ENCODE peak calls at places on chromosomes 4 and X, in nine cellular contexts. H is MCF 10A, V is neural progenitor cell, Q is omental fat pad, S is choroid plexus epithelial cell, M is HFF-Myc, O is LNCaP clone FGC, U is heart right ventricle, N is NB4. G is an unnamed sample.

GRCh38 chrX:132750312-132751042 is 208.0 kb downstream of the HS6ST2 start:
- DNase-seq in V (no peak), U (no peak), S (no peak), M (no peak), H (no peak), Q (no peak), N (peak; percentile 23), O (no peak), G (no peak)

GRCh38 chr4:3413217-3413671 is 28.5 kb upstream of the HGFAC start:
- DNase-seq in N (no peak), V (no peak), S (no peak), H (no peak), U (no peak), M (no peak), O (no peak), Q (no peak), G (no peak)

GRCh38 chrX:24662344-24662743 is 15.2 kb upstream of the PCYT1B start:
- DNase-seq in H (no peak), U (no peak), O (no peak), Q (no peak), N (no peak), V (no peak), S (no peak), M (no peak), G (no peak)

GRCh38 chr4:39348371-39349265 is 17.5 kb downstream of the RFC1 start:
- DNase-seq in H (no peak), V (no peak), Q (no peak), M (no peak), U (no peak), N (no peak), S (peak; percentile 57), O (no peak), G (peak; percentile 41)

GRCh38 chr4:108540536-108540935 is 79.8 kb upstream of the RPL34 start:
- DNase-seq in U (no peak), N (no peak), Q (no peak), V (no peak), H (no peak), M (no peak), S (no peak), O (no peak), G (no peak)

GRCh38 chr4:85489273-85489672 is 14.3 kb downstream of the ARHGAP24 start:
- DNase-seq in V (peak; percentile 16), M (no peak), S (peak; percentile 48), O (no peak), H (peak; percentile 58), N (no peak), U (no peak), Q (no peak), G (peak; percentile 62)

GRCh38 chr4:17236686-17237085 is 275.2 kb downstream of the QDPR start:
- DNase-seq in H (peak; percentile 3), Q (no peak), M (no peak), N (no peak), U (no peak), S (peak; percentile 26), O (no peak), V (no peak), G (peak; percentile 81)

GRCh38 chrX:17078031-17078730 is 131.7 kb downstream of the REPS2 start:
- DNase-seq in U (no peak), O (peak; percentile 59), H (peak; percentile 9), N (no peak), V (no peak), M (peak; percentile 43), Q (no peak), S (peak; percentile 16), G (peak; percentile 55)

GRCh38 chrX:1686642-1687041 is 71.8 kb downstream of the ASMT start:
- DNase-seq in M (no peak), S (peak; percentile 27), Q (no peak), N (no peak), V (no peak), U (no peak), H (no peak), O (no peak), G (peak; percentile 25)

GRCh38 chr4:1402021-1402515 is 4.2 kb downstream of the NKX1-1 start:
- DNase-seq in U (no peak), H (no peak), Q (no peak), V (no peak), M (no peak), N (no peak), S (no peak), O (no peak), G (no peak)

GRCh38 chrX:1389993-1390285 is 2.0 kb downstream of the SLC25A6 start:
- DNase-seq in V (no peak), Q (no peak), O (no peak), U (no peak), N (no peak), M (no peak), S (no peak), H (no peak), G (no peak)

GRCh38 chr4:74624351-74625151 is 169.8 kb downstream of the BTC start:
- DNase-seq in H (peak; percentile 81), M (peak; percentile 91), N (peak; percentile 83), V (no peak), U (no peak), Q (no peak), S (peak; percentile 97), O (no peak), G (peak; percentile 90)

GRCh38 chrX:39477438-39478120 is 620.2 kb downstream of the BCOR start:
- DNase-seq in S (no peak), O (no peak), Q (no peak), V (peak; percentile 47), M (no peak), N (peak; percentile 64), H (no peak), U (peak; percentile 78), G (no peak)

GRCh38 chr4:175504316-175504715 is 307.7 kb downstream of the GPM6A start:
- DNase-seq in V (no peak), H (no peak), O (no peak), N (no peak), U (no peak), M (no peak), S (peak; percentile 80), Q (no peak), G (no peak)

GRCh38 chrX:265502-265901 is 15.7 kb upstream of the PLCXD1 start:
- DNase-seq in H (no peak), M (no peak), N (no peak), O (no peak), U (no peak), V (no peak), Q (no peak), S (no peak), G (no peak)

GRCh38 chr4:87423313-87424031 is 1.1 kb downstream of the NUDT9 start:
- DNase-seq in U (no peak), V (no peak), M (no peak), Q (no peak), O (no peak), S (no peak), H (peak; percentile 37), N (peak; percentile 30), G (no peak)
- TF ChIP-seq CTCF in U (peak; percentile 3), V (no peak), M (no peak), Q (no peak), O (no peak), S (no peak), H (no peak), N (no peak), G (no peak)

GRCh38 chrX:47798861-47799260 is 37.8 kb upstream of the ZNF81 start:
- DNase-seq in Q (no peak), H (no peak), O (no peak), M (no peak), U (no peak), V (no peak), S (no peak), N (no peak), G (no peak)
- TF ChIP-seq CTCF in Q (no peak), H (no peak), O (no peak), M (no peak), U (no peak), V (no peak), S (no peak), N (no peak), G (no peak)

DNA sequence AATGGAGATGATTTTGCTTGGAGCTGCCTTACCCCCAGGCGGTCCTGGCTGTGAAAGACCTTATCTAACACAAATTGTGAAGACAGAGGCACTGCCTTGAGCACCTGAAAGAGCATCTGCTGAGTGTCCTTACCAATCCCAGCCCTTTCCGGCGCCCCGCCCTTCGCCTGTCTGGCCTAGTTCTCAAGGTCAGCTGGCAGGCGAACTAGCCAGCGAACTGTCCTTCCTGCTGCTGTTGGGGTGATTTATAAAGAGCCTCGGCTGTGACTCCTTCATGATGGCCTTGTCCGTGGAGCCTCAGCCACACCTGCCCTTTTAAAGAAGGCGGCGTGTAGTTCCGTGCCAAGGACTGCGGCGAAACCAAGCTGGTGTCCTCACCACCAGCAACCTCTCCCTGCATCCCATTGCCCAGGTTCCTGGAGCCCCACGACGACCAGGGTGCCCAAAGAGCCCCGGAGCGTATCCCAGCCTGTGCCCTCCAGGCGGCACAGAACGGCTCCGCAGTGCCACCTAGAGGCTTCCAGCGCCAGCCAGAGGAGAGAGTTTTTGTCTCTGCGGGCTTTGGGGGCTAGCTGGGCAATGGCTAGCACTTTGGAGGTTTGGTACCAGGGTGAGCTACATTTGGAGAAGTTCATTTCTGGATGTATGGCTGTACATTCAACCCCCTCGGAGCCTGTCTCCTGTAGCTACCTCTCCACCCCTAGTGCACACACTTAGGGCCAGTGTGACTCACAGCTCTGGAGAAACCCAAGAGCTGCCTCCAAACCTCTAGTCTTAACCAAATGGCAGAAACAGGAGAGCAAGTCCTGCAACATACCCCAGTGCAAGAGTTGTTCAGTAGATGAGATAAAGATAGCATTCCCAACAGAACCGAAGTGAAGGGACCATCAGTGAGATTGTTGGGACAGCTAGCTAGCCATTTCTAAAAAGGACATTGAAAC is 36.8 kb upstream of the VMA21 start:
- DNase-seq in H (peak; percentile 39), Q (no peak), N (peak; percentile 30), O (no peak), M (no peak), U (peak; percentile 3), S (peak; percentile 10), V (peak; percentile 64), G (no peak)
- TF ChIP-seq CTCF in H (peak; percentile 65), Q (no peak), N (peak; percentile 79), O (peak; percentile 58), M (peak; percentile 72), U (peak; percentile 56), S (peak; percentile 72), V (peak; percentile 70), G (peak; percentile 71)

GRCh38 chr4:93786149-93786548 is 42.4 kb upstream of the ATOH1 start:
- DNase-seq in U (no peak), O (no peak), V (no peak), H (no peak), S (no peak), M (no peak), N (no peak), Q (no peak), G (no peak)

GRCh38 chr4:93791570-93792195 is 36.9 kb upstream of the ATOH1 start:
- DNase-seq in O (peak; percentile 35), M (peak; percentile 19), Q (peak; percentile 31), N (peak; percentile 66), U (peak; percentile 30), V (peak; percentile 83), S (peak; percentile 71), H (peak; percentile 81), G (peak; percentile 37)

GRCh38 chr4:93788712-93789111 is 39.8 kb upstream of the ATOH1 start:
- DNase-seq in S (peak; percentile 61), O (peak; percentile 10), V (peak; percentile 46), M (peak; percentile 6), Q (no peak), U (no peak), H (peak; percentile 45), N (peak; percentile 15), G (peak; percentile 13)
- TF ChIP-seq CTCF in S (peak; percentile 64), O (peak; percentile 56), V (peak; percentile 65), M (peak; percentile 36), Q (no peak), U (no peak), H (peak; percentile 34), N (peak; percentile 22), G (peak; percentile 68)